ENCODE peak calls at places on chromosomes 5 and 9, in seven cellular contexts. One of them, this sample, is unnamed.

GRCh38 chr5:77008413-77008812 is 21.8 kb upstream of the AGGF1 start:
- DNase-seq in tibial artery: no peak
- DNase-seq in body of pancreas: no peak
- DNase-seq in mesothelial cell of epicardium: no peak
- DNase-seq in K562: no peak
- DNase-seq in AG04449: no peak
- DNase-seq in prostate gland: no peak
- DNase-seq in this sample: no peak

GRCh38 chr5:110865400-110866094 is 126.7 kb downstream of the SLC25A46 start:
- DNase-seq in tibial artery: no peak
- DNase-seq in body of pancreas: no peak
- DNase-seq in mesothelial cell of epicardium: no peak
- DNase-seq in K562: peak
- DNase-seq in AG04449: no peak
- DNase-seq in prostate gland: no peak
- DNase-seq in this sample: peak

GRCh38 chr9:87701931-87702421 is 23.9 kb upstream of the CTSL start:
- DNase-seq in tibial artery: no peak
- DNase-seq in body of pancreas: no peak
- DNase-seq in mesothelial cell of epicardium: peak
- DNase-seq in K562: no peak
- DNase-seq in AG04449: no peak
- DNase-seq in prostate gland: no peak
- DNase-seq in this sample: no peak

GRCh38 chr9:92564479-92564878 is 28.7 kb upstream of the ECM2 start:
- DNase-seq in tibial artery: no peak
- DNase-seq in body of pancreas: no peak
- DNase-seq in mesothelial cell of epicardium: no peak
- DNase-seq in K562: no peak
- DNase-seq in AG04449: no peak
- DNase-seq in prostate gland: no peak
- DNase-seq in this sample: no peak

GRCh38 chr9:126956929-126957686 is 42.5 kb downstream of the RALGPS1 start:
- DNase-seq in tibial artery: no peak
- DNase-seq in body of pancreas: no peak
- DNase-seq in mesothelial cell of epicardium: no peak
- DNase-seq in K562: peak
- DNase-seq in AG04449: no peak
- DNase-seq in prostate gland: no peak
- DNase-seq in this sample: no peak

GRCh38 chr9:24846248-24846912 is 300.7 kb upstream of the IZUMO3 start:
- DNase-seq in tibial artery: no peak
- DNase-seq in body of pancreas: no peak
- DNase-seq in mesothelial cell of epicardium: no peak
- DNase-seq in K562: no peak
- DNase-seq in AG04449: no peak
- DNase-seq in prostate gland: no peak
- DNase-seq in this sample: no peak

GRCh38 chr5:37086466-37087178 is 162.6 kb downstream of the CPLANE1 start:
- DNase-seq in tibial artery: no peak
- DNase-seq in body of pancreas: no peak
- DNase-seq in mesothelial cell of epicardium: no peak
- DNase-seq in K562: peak
- DNase-seq in AG04449: peak
- DNase-seq in prostate gland: peak
- DNase-seq in this sample: no peak

GRCh38 chr9:84361645-84362044 is 21.1 kb upstream of the SLC28A3 start:
- DNase-seq in tibial artery: no peak
- DNase-seq in body of pancreas: no peak
- DNase-seq in mesothelial cell of epicardium: no peak
- DNase-seq in K562: no peak
- DNase-seq in AG04449: no peak
- DNase-seq in prostate gland: no peak
- DNase-seq in this sample: no peak

GRCh38 chr9:77673912-77674791 is 26.0 kb upstream of the GNA14 start:
- DNase-seq in tibial artery: no peak
- DNase-seq in body of pancreas: no peak
- DNase-seq in mesothelial cell of epicardium: no peak
- DNase-seq in K562: no peak
- DNase-seq in AG04449: peak
- DNase-seq in prostate gland: no peak
- DNase-seq in this sample: no peak

GRCh38 chr5:141843156-141843927 is 34.9 kb downstream of the PCDH1 start:
- DNase-seq in tibial artery: no peak
- DNase-seq in body of pancreas: peak
- DNase-seq in mesothelial cell of epicardium: no peak
- DNase-seq in K562: no peak
- DNase-seq in AG04449: no peak
- DNase-seq in prostate gland: no peak
- DNase-seq in this sample: no peak

GRCh38 chr5:146071171-146071570 is 34.2 kb downstream of the PLAC8L1 start:
- DNase-seq in tibial artery: no peak
- DNase-seq in body of pancreas: no peak
- DNase-seq in mesothelial cell of epicardium: no peak
- DNase-seq in K562: no peak
- DNase-seq in AG04449: no peak
- DNase-seq in prostate gland: no peak
- DNase-seq in this sample: no peak

GRCh38 chr9:16729656-16730055 is 140.8 kb downstream of the BNC2 start:
- DNase-seq in tibial artery: no peak
- DNase-seq in body of pancreas: no peak
- DNase-seq in mesothelial cell of epicardium: no peak
- DNase-seq in K562: no peak
- DNase-seq in AG04449: no peak
- DNase-seq in prostate gland: no peak
- DNase-seq in this sample: no peak

GRCh38 chr5:74543162-74543995 is 97.1 kb downstream of the ENC1 start:
- DNase-seq in tibial artery: peak
- DNase-seq in body of pancreas: peak
- DNase-seq in mesothelial cell of epicardium: no peak
- DNase-seq in K562: peak
- DNase-seq in AG04449: peak
- DNase-seq in prostate gland: peak
- DNase-seq in this sample: no peak

GRCh38 chr9:83598487-83598886 is 24.5 kb upstream of the IDNK start:
- DNase-seq in tibial artery: no peak
- DNase-seq in body of pancreas: peak
- DNase-seq in mesothelial cell of epicardium: no peak
- DNase-seq in K562: no peak
- DNase-seq in AG04449: no peak
- DNase-seq in prostate gland: no peak
- DNase-seq in this sample: no peak

GRCh38 chr9:87213948-87214347 is 266.6 kb upstream of the GAS1 start:
- DNase-seq in tibial artery: no peak
- DNase-seq in body of pancreas: no peak
- DNase-seq in mesothelial cell of epicardium: no peak
- DNase-seq in K562: no peak
- DNase-seq in AG04449: no peak
- DNase-seq in prostate gland: no peak
- DNase-seq in this sample: no peak

GRCh38 chr5:133668458-133668857 is 56.1 kb upstream of the FSTL4 start:
- DNase-seq in tibial artery: no peak
- DNase-seq in body of pancreas: no peak
- DNase-seq in mesothelial cell of epicardium: no peak
- DNase-seq in K562: no peak
- DNase-seq in AG04449: no peak
- DNase-seq in prostate gland: no peak
- DNase-seq in this sample: no peak

GRCh38 chr5:96588551-96588950 is 73.6 kb upstream of the CAST start:
- DNase-seq in tibial artery: no peak
- DNase-seq in body of pancreas: no peak
- DNase-seq in mesothelial cell of epicardium: no peak
- DNase-seq in K562: no peak
- DNase-seq in AG04449: no peak
- DNase-seq in prostate gland: no peak
- DNase-seq in this sample: no peak

GRCh38 chr9:86804011-86804410 is 143.3 kb downstream of the GAS1 start:
- DNase-seq in tibial artery: no peak
- DNase-seq in body of pancreas: no peak
- DNase-seq in mesothelial cell of epicardium: no peak
- DNase-seq in K562: no peak
- DNase-seq in AG04449: no peak
- DNase-seq in prostate gland: no peak
- DNase-seq in this sample: no peak

GRCh38 chr5:152406082-152406481 is 1.0 kb upstream of the NMUR2 start:
- DNase-seq in tibial artery: no peak
- DNase-seq in body of pancreas: no peak
- DNase-seq in mesothelial cell of epicardium: no peak
- DNase-seq in K562: no peak
- DNase-seq in AG04449: no peak
- DNase-seq in prostate gland: no peak
- DNase-seq in this sample: no peak

GRCh38 chr9:132144708-132145365 is 17.0 kb upstream of the NTNG2 start:
- DNase-seq in tibial artery: no peak
- DNase-seq in body of pancreas: no peak
- DNase-seq in mesothelial cell of epicardium: no peak
- DNase-seq in K562: peak
- DNase-seq in AG04449: no peak
- DNase-seq in prostate gland: no peak
- DNase-seq in this sample: no peak

GRCh38 chr9:92943062-92943616 is 4.2 kb upstream of the FGD3 start:
- DNase-seq in tibial artery: no peak
- DNase-seq in body of pancreas: no peak
- DNase-seq in mesothelial cell of epicardium: no peak
- DNase-seq in K562: no peak
- DNase-seq in AG04449: no peak
- DNase-seq in prostate gland: no peak
- DNase-seq in this sample: no peak

GRCh38 chr9:115226152-115226551 is 108.2 kb upstream of the TNC start:
- DNase-seq in tibial artery: no peak
- DNase-seq in body of pancreas: no peak
- DNase-seq in mesothelial cell of epicardium: no peak
- DNase-seq in K562: no peak
- DNase-seq in AG04449: no peak
- DNase-seq in prostate gland: no peak
- DNase-seq in this sample: no peak

GRCh38 chr5:142674438-142675210 is 11.3 kb downstream of the FGF1 start:
- DNase-seq in tibial artery: no peak
- DNase-seq in body of pancreas: peak
- DNase-seq in mesothelial cell of epicardium: no peak
- DNase-seq in K562: no peak
- DNase-seq in AG04449: peak
- DNase-seq in prostate gland: no peak
- DNase-seq in this sample: no peak

GRCh38 chr5:113166710-113167366 is 190.2 kb downstream of the DCP2 start:
- DNase-seq in tibial artery: no peak
- DNase-seq in body of pancreas: no peak
- DNase-seq in mesothelial cell of epicardium: no peak
- DNase-seq in K562: no peak
- DNase-seq in AG04449: peak
- DNase-seq in prostate gland: no peak
- DNase-seq in this sample: no peak

GRCh38 chr5:169044982-169045381 is 256.0 kb downstream of the SLIT3 start:
- DNase-seq in tibial artery: no peak
- DNase-seq in body of pancreas: no peak
- DNase-seq in mesothelial cell of epicardium: no peak
- DNase-seq in K562: no peak
- DNase-seq in AG04449: no peak
- DNase-seq in prostate gland: no peak
- DNase-seq in this sample: no peak

GRCh38 chr5:95901676-95902646 is 59.7 kb downstream of the ELL2 start:
- DNase-seq in tibial artery: no peak
- DNase-seq in body of pancreas: no peak
- DNase-seq in mesothelial cell of epicardium: no peak
- DNase-seq in K562: peak
- DNase-seq in AG04449: no peak
- DNase-seq in prostate gland: no peak
- DNase-seq in this sample: no peak

GRCh38 chr5:42806701-42807262 is 4.9 kb downstream of the SELENOP start:
- DNase-seq in tibial artery: no peak
- DNase-seq in body of pancreas: no peak
- DNase-seq in mesothelial cell of epicardium: no peak
- DNase-seq in K562: no peak
- DNase-seq in AG04449: no peak
- DNase-seq in prostate gland: no peak
- DNase-seq in this sample: no peak

GRCh38 chr5:42806004-42806700 is 5.5 kb downstream of the SELENOP start:
- DNase-seq in tibial artery: no peak
- DNase-seq in body of pancreas: no peak
- DNase-seq in mesothelial cell of epicardium: no peak
- DNase-seq in K562: no peak
- DNase-seq in AG04449: no peak
- DNase-seq in prostate gland: no peak
- DNase-seq in this sample: no peak

GRCh38 chr5:42808888-42809611 is 2.6 kb downstream of the SELENOP start:
- DNase-seq in tibial artery: no peak
- DNase-seq in body of pancreas: no peak
- DNase-seq in mesothelial cell of epicardium: no peak
- DNase-seq in K562: no peak
- DNase-seq in AG04449: no peak
- DNase-seq in prostate gland: no peak
- DNase-seq in this sample: no peak

GRCh38 chr5:42804717-42805339 is 6.9 kb downstream of the SELENOP start:
- DNase-seq in tibial artery: no peak
- DNase-seq in body of pancreas: no peak
- DNase-seq in mesothelial cell of epicardium: no peak
- DNase-seq in K562: no peak
- DNase-seq in AG04449: no peak
- DNase-seq in prostate gland: no peak
- DNase-seq in this sample: no peak

GRCh38 chr5:42807722-42808447 is 3.8 kb downstream of the SELENOP start:
- DNase-seq in tibial artery: no peak
- DNase-seq in body of pancreas: no peak
- DNase-seq in mesothelial cell of epicardium: no peak
- DNase-seq in K562: peak
- DNase-seq in AG04449: no peak
- DNase-seq in prostate gland: no peak
- DNase-seq in this sample: no peak
- TF ChIP-seq CTCF in tibial artery: no peak
- TF ChIP-seq CTCF in body of pancreas: peak
- TF ChIP-seq CTCF in mesothelial cell of epicardium: no peak
- TF ChIP-seq CTCF in K562: peak
- TF ChIP-seq CTCF in AG04449: no peak
- TF ChIP-seq CTCF in prostate gland: no peak
- TF ChIP-seq CTCF in this sample: no peak

GRCh38 chr5:137935694-137936093 is 46.4 kb downstream of the PKD2L2 start:
- DNase-seq in tibial artery: no peak
- DNase-seq in body of pancreas: no peak
- DNase-seq in mesothelial cell of epicardium: no peak
- DNase-seq in K562: no peak
- DNase-seq in AG04449: no peak
- DNase-seq in prostate gland: no peak
- DNase-seq in this sample: no peak
- TF ChIP-seq CTCF in tibial artery: no peak
- TF ChIP-seq CTCF in body of pancreas: no peak
- TF ChIP-seq CTCF in mesothelial cell of epicardium: no peak
- TF ChIP-seq CTCF in K562: no peak
- TF ChIP-seq CTCF in AG04449: no peak
- TF ChIP-seq CTCF in prostate gland: no peak
- TF ChIP-seq CTCF in this sample: no peak

GRCh38 chr9:100637787-100638186 is 59.9 kb downstream of the CAVIN4 start:
- DNase-seq in tibial artery: no peak
- DNase-seq in body of pancreas: no peak
- DNase-seq in mesothelial cell of epicardium: no peak
- DNase-seq in K562: peak
- DNase-seq in AG04449: no peak
- DNase-seq in prostate gland: no peak
- DNase-seq in this sample: peak
- TF ChIP-seq CTCF in tibial artery: no peak
- TF ChIP-seq CTCF in body of pancreas: no peak
- TF ChIP-seq CTCF in mesothelial cell of epicardium: no peak
- TF ChIP-seq CTCF in K562: peak
- TF ChIP-seq CTCF in AG04449: no peak
- TF ChIP-seq CTCF in prostate gland: no peak
- TF ChIP-seq CTCF in this sample: peak

GRCh38 chr5:117740268-117740667 is 1165.6 kb upstream of the SEMA6A start:
- DNase-seq in tibial artery: no peak
- DNase-seq in body of pancreas: no peak
- DNase-seq in mesothelial cell of epicardium: no peak
- DNase-seq in K562: no peak
- DNase-seq in AG04449: no peak
- DNase-seq in prostate gland: no peak
- DNase-seq in this sample: no peak
- TF ChIP-seq CTCF in tibial artery: no peak
- TF ChIP-seq CTCF in body of pancreas: no peak
- TF ChIP-seq CTCF in mesothelial cell of epicardium: no peak
- TF ChIP-seq CTCF in K562: no peak
- TF ChIP-seq CTCF in AG04449: no peak
- TF ChIP-seq CTCF in prostate gland: no peak
- TF ChIP-seq CTCF in this sample: no peak